ENCODE peak calls at places on chromosomes 5 and 9, in six cellular contexts. One of them, this sample, is unnamed.

GRCh38 chr5:36491860-36492259 is 114.5 kb upstream of the SLC1A3 start:
- DNase-seq in NCI-H774: no peak
- DNase-seq in fibroblast of lung: no peak
- DNase-seq in amniotic epithelial cell: no peak
- DNase-seq in G401: peak; percentile 31
- DNase-seq in Peyer's patch: no peak
- DNase-seq in this sample: no peak

GRCh38 chr9:130774183-130774582 is 60.9 kb upstream of the ABL1 start:
- DNase-seq in Peyer's patch: no peak
- DNase-seq in fibroblast of lung: no peak
- DNase-seq in amniotic epithelial cell: no peak
- DNase-seq in G401: no peak
- DNase-seq in NCI-H774: no peak
- DNase-seq in this sample: no peak

GRCh38 chr9:131982683-131983239 is 96.9 kb downstream of the MED27 start:
- DNase-seq in Peyer's patch: no peak
- DNase-seq in amniotic epithelial cell: peak; percentile 65
- DNase-seq in G401: no peak
- DNase-seq in fibroblast of lung: peak; percentile 76
- DNase-seq in NCI-H774: no peak
- DNase-seq in this sample: peak; percentile 88

GRCh38 chr5:62214701-62215100 is 91.3 kb upstream of the KIF2A start:
- DNase-seq in NCI-H774: no peak
- DNase-seq in fibroblast of lung: no peak
- DNase-seq in G401: no peak
- DNase-seq in amniotic epithelial cell: peak; percentile 17
- DNase-seq in Peyer's patch: no peak
- DNase-seq in this sample: no peak

GRCh38 chr9:120901704-120902103 is 24.7 kb upstream of the PHF19 start:
- DNase-seq in G401: no peak
- DNase-seq in fibroblast of lung: no peak
- DNase-seq in Peyer's patch: no peak
- DNase-seq in NCI-H774: no peak
- DNase-seq in amniotic epithelial cell: no peak
- DNase-seq in this sample: no peak

GRCh38 chr5:59236448-59236847 is 653.6 kb downstream of the RAB3C start:
- DNase-seq in NCI-H774: no peak
- DNase-seq in fibroblast of lung: no peak
- DNase-seq in Peyer's patch: no peak
- DNase-seq in G401: no peak
- DNase-seq in amniotic epithelial cell: no peak
- DNase-seq in this sample: no peak

GRCh38 chr9:138037140-138037539 is 159.6 kb downstream of the CACNA1B start:
- DNase-seq in G401: no peak
- DNase-seq in fibroblast of lung: no peak
- DNase-seq in Peyer's patch: peak; percentile 6
- DNase-seq in amniotic epithelial cell: no peak
- DNase-seq in NCI-H774: no peak
- DNase-seq in this sample: no peak

GRCh38 chr9:96203867-96204412 is 98.0 kb downstream of the HSD17B3 start:
- DNase-seq in Peyer's patch: no peak
- DNase-seq in NCI-H774: no peak
- DNase-seq in G401: peak; percentile 85
- DNase-seq in amniotic epithelial cell: no peak
- DNase-seq in fibroblast of lung: peak; percentile 38
- DNase-seq in this sample: no peak

GRCh38 chr9:6931913-6932312 is 174.1 kb downstream of the KDM4C start:
- DNase-seq in G401: peak; percentile 75
- DNase-seq in fibroblast of lung: peak; percentile 92
- DNase-seq in NCI-H774: no peak
- DNase-seq in amniotic epithelial cell: peak; percentile 93
- DNase-seq in Peyer's patch: no peak
- DNase-seq in this sample: peak; percentile 51

GRCh38 chr5:65126192-65126591 is 355.5 kb downstream of the ADAMTS6 start:
- DNase-seq in fibroblast of lung: peak; percentile 76
- DNase-seq in G401: peak; percentile 47
- DNase-seq in amniotic epithelial cell: no peak
- DNase-seq in NCI-H774: no peak
- DNase-seq in Peyer's patch: no peak
- DNase-seq in this sample: no peak

GRCh38 chr5:75214409-75214808 is 22.3 kb downstream of the ANKRD31 start:
- DNase-seq in Peyer's patch: no peak
- DNase-seq in NCI-H774: no peak
- DNase-seq in G401: no peak
- DNase-seq in fibroblast of lung: no peak
- DNase-seq in amniotic epithelial cell: no peak
- DNase-seq in this sample: no peak

GRCh38 chr5:53922508-53923498 is 362.4 kb downstream of the NDUFS4 start:
- DNase-seq in NCI-H774: peak; percentile 12
- DNase-seq in Peyer's patch: no peak
- DNase-seq in amniotic epithelial cell: no peak
- DNase-seq in G401: no peak
- DNase-seq in fibroblast of lung: no peak
- DNase-seq in this sample: peak; percentile 9

GRCh38 chr5:143229896-143230675 is 173.4 kb downstream of the NR3C1 start:
- DNase-seq in fibroblast of lung: no peak
- DNase-seq in amniotic epithelial cell: no peak
- DNase-seq in Peyer's patch: no peak
- DNase-seq in NCI-H774: no peak
- DNase-seq in G401: peak; percentile 59
- DNase-seq in this sample: no peak

GRCh38 chr5:87645241-87645640 is 232.5 kb upstream of the CCNH start:
- DNase-seq in amniotic epithelial cell: no peak
- DNase-seq in G401: no peak
- DNase-seq in Peyer's patch: no peak
- DNase-seq in fibroblast of lung: no peak
- DNase-seq in NCI-H774: peak; percentile 5
- DNase-seq in this sample: no peak

GRCh38 chr5:58582411-58583393 is at the start of gene RAB3C:
- DNase-seq in NCI-H774: peak; percentile 95
- DNase-seq in G401: peak; percentile 98
- DNase-seq in Peyer's patch: peak; percentile 73
- DNase-seq in fibroblast of lung: peak; percentile 92
- DNase-seq in amniotic epithelial cell: peak; percentile 90
- DNase-seq in this sample: peak; percentile 92

GRCh38 chr9:3842839-3843238 is 317.0 kb upstream of the RFX3 start:
- DNase-seq in Peyer's patch: no peak
- DNase-seq in G401: peak; percentile 22
- DNase-seq in NCI-H774: no peak
- DNase-seq in amniotic epithelial cell: peak; percentile 47
- DNase-seq in fibroblast of lung: peak; percentile 73
- DNase-seq in this sample: no peak

GRCh38 chr9:121217609-121218292 is 16.1 kb upstream of the RAB14 start:
- DNase-seq in Peyer's patch: no peak
- DNase-seq in fibroblast of lung: peak; percentile 73
- DNase-seq in G401: no peak
- DNase-seq in amniotic epithelial cell: peak; percentile 35
- DNase-seq in NCI-H774: no peak
- DNase-seq in this sample: no peak

GRCh38 chr9:124022201-124023121 is 10.9 kb downstream of the LHX2 start:
- DNase-seq in Peyer's patch: no peak
- DNase-seq in G401: no peak
- DNase-seq in fibroblast of lung: peak; percentile 67
- DNase-seq in amniotic epithelial cell: no peak
- DNase-seq in NCI-H774: no peak
- DNase-seq in this sample: no peak

GRCh38 chr5:133142782-133143181 is 91.0 kb downstream of the HSPA4 start:
- DNase-seq in amniotic epithelial cell: no peak
- DNase-seq in G401: no peak
- DNase-seq in NCI-H774: no peak
- DNase-seq in Peyer's patch: no peak
- DNase-seq in fibroblast of lung: no peak
- DNase-seq in this sample: no peak

This sample was measured in mesenchymal stem cell.